ENCODE peak calls at places on chromosome 11, in six cellular contexts. D is WTC11; J is lower leg skin; U is SK-N-SH; Q is CD4-positive, alpha-beta T cell; Y is stromal cell of bone marrow. P is an unnamed sample.

GRCh38 chr11:123137496-123138270 is 57.4 kb downstream of the CLMP start:
- DNase-seq in D (peak; percentile 78), J (peak; percentile 64), U (peak; percentile 85), Q (no peak), Y (peak; percentile 81), P (peak; percentile 92)

GRCh38 chr11:5043385-5043784 is 2.9 kb upstream of the OR52J3 start:
- DNase-seq in D (no peak), J (no peak), U (no peak), Q (no peak), Y (peak; percentile 4), P (no peak)

GRCh38 chr11:72716291-72716690 is 35.9 kb downstream of the ARAP1 start:
- DNase-seq in D (no peak), J (no peak), U (peak; percentile 77), Q (no peak), Y (no peak), P (peak; percentile 81)

GRCh38 chr11:1087279-1087960 is 12.7 kb downstream of the MUC2 start:
- DNase-seq in D (no peak), J (no peak), U (no peak), Q (no peak), Y (no peak), P (no peak)

GRCh38 chr11:45149483-45150056 is 3.1 kb downstream of the PRDM11 start:
- DNase-seq in D (no peak), J (peak; percentile 8), U (no peak), Q (no peak), Y (no peak), P (no peak)

GRCh38 chr11:27213232-27213660 is 149.8 kb downstream of the CCDC34 start:
- DNase-seq in D (no peak), J (no peak), U (no peak), Q (no peak), Y (peak; percentile 88), P (no peak)

GRCh38 chr11:1520987-1521349 is 34.4 kb upstream of the MOB2 start:
- DNase-seq in D (no peak), J (no peak), U (no peak), Q (no peak), Y (no peak), P (no peak)

GRCh38 chr11:79078999-79079398 is 361.8 kb downstream of the TENM4 start:
- DNase-seq in D (no peak), J (no peak), U (peak; percentile 73), Q (no peak), Y (no peak), P (peak; percentile 58)

GRCh38 chr11:79189055-79189454 is 251.8 kb downstream of the TENM4 start:
- DNase-seq in D (no peak), J (no peak), U (no peak), Q (no peak), Y (no peak), P (no peak)

GRCh38 chr11:68659158-68659921 is 25.0 kb upstream of the GAL start:
- DNase-seq in D (no peak), J (peak; percentile 53), U (peak; percentile 89), Q (no peak), Y (peak; percentile 98), P (peak; percentile 94)

GRCh38 chr11:16191852-16192240 is 164.5 kb downstream of the SOX6 start:
- DNase-seq in D (no peak), J (no peak), U (peak; percentile 47), Q (no peak), Y (no peak), P (peak; percentile 24)